ENCODE peak calls at places on chromosomes 16 and 17, in five cellular contexts. H, A, N, K and C are unnamed samples.

GRCh38 chr16:65116818-65117430 is 4.9 kb downstream of the CDH11 start:
- DNase-seq in H (no peak), A (no peak), N (no peak), K (no peak), C (no peak)

GRCh38 chr17:33671493-33671892 is 378.4 kb upstream of the ASIC2 start:
- DNase-seq in N (no peak), H (no peak), A (no peak), K (no peak), C (peak; percentile 14)

GRCh38 chr16:81729451-81729850 is 49.6 kb upstream of the PLCG2 start:
- DNase-seq in K (no peak), A (no peak), N (no peak), H (no peak), C (no peak)

GRCh38 chr17:7745748-7746470 is 28.4 kb downstream of the DNAH2 start:
- DNase-seq in K (no peak), N (no peak), A (no peak), H (no peak), C (peak; percentile 20)

GRCh38 chr17:10618202-10618635 is 38.9 kb downstream of the MYH3 start:
- DNase-seq in H (peak; percentile 49), N (peak; percentile 56), K (peak; percentile 65), A (peak; percentile 39), C (peak; percentile 88)

GRCh38 chr17:51541215-51541614 is 280.9 kb downstream of the UTP18 start:
- DNase-seq in H (no peak), A (no peak), K (no peak), N (no peak), C (no peak)

GRCh38 chr16:4795181-4795827 is at the start of gene SMIM22:
- DNase-seq in H (no peak), N (no peak), K (peak; percentile 90), A (no peak), C (no peak)

GRCh38 chr17:33701910-33702309 is 408.8 kb upstream of the ASIC2 start:
- DNase-seq in K (no peak), H (no peak), N (no peak), A (no peak), C (no peak)

GRCh38 chr17:75191584-75191983 is 8.8 kb upstream of the SUMO2 start:
- DNase-seq in A (no peak), K (no peak), H (no peak), N (no peak), C (no peak)

GRCh38 chr17:74904687-74905409 is 11.4 kb upstream of the FADS6 start:
- DNase-seq in K (no peak), N (no peak), A (no peak), H (no peak), C (no peak)

GRCh38 chr17:46894476-46895151 is 28.3 kb upstream of the GOSR2 start:
- DNase-seq in H (peak; percentile 25), N (no peak), A (no peak), K (no peak), C (no peak)

GRCh38 chr17:17732892-17733670 is 51.8 kb downstream of the RAI1 start:
- DNase-seq in H (no peak), N (no peak), K (peak; percentile 57), A (no peak), C (no peak)

GRCh38 chr16:10862432-10862831 is 14.6 kb upstream of the CIITA start:
- DNase-seq in K (peak; percentile 90), H (no peak), N (peak; percentile 78), A (peak; percentile 42), C (no peak)

GRCh38 chr17:82399601-82400101 is 18.5 kb upstream of the HEXD start:
- DNase-seq in A (no peak), K (no peak), H (no peak), N (no peak), C (no peak)

GRCh38 chr17:3910420-3911270 is 5.6 kb downstream of the P2RX1 start:
- DNase-seq in H (no peak), K (no peak), A (no peak), N (no peak), C (no peak)

GRCh38 chr16:62036101-62036806 is at the start of gene CDH8:
- DNase-seq in H (no peak), N (no peak), K (no peak), A (no peak), C (no peak)

GRCh38 chr16:65909310-65910050 is 457.0 kb upstream of the CDH5 start:
- DNase-seq in H (peak; percentile 30), N (no peak), K (no peak), A (no peak), C (no peak)

GRCh38 chr16:23608194-23608593 is 12.1 kb upstream of the NDUFAB1 start:
- DNase-seq in N (no peak), K (no peak), H (no peak), A (no peak), C (no peak)

GRCh38 chr17:35731239-35731931 is at the start of gene RASL10B:
- DNase-seq in K (peak; percentile 54), H (peak; percentile 16), A (peak; percentile 58), N (peak; percentile 56), C (no peak)

GRCh38 chr16:31427441-31428276 is 501 bp downstream of the COX6A2 start:
- DNase-seq in K (peak; percentile 60), A (peak; percentile 54), N (peak; percentile 64), H (no peak), C (peak; percentile 25)

GRCh38 chr16:25413962-25414361 is 156.3 kb upstream of the ZKSCAN2 start:
- DNase-seq in N (no peak), A (no peak), K (no peak), H (no peak), C (no peak)

GRCh38 chr17:60439501-60439900 is 17.2 kb downstream of the CHCT1 start:
- DNase-seq in K (no peak), H (no peak), N (no peak), A (no peak), C (no peak)

GRCh38 chr17:59010026-59010425 is 96.7 kb downstream of the TRIM37 start:
- DNase-seq in N (no peak), H (no peak), A (no peak), K (no peak), C (no peak)

GRCh38 chr16:64507240-64508024 is 614.4 kb downstream of the CDH11 start:
- DNase-seq in N (no peak), H (no peak), A (no peak), K (no peak), C (no peak)

GRCh38 chr16:31874354-31875111 is 926 bp downstream of the ZNF267 start:
- DNase-seq in K (no peak), H (no peak), N (no peak), A (no peak), C (no peak)

GRCh38 chr16:4800290-4801041 is 2.0 kb downstream of the ROGDI start:
- DNase-seq in A (peak; percentile 64), N (peak; percentile 79), H (peak; percentile 39), K (peak; percentile 84), C (no peak)

GRCh38 chr17:17495448-17496188 is 577 bp downstream of the RASD1 start:
- DNase-seq in H (no peak), K (no peak), A (peak; percentile 29), N (peak; percentile 43), C (peak; percentile 86)

GRCh38 chr16:87431926-87432325 is 39.8 kb downstream of the MAP1LC3B start:
- DNase-seq in K (no peak), N (peak; percentile 75), H (no peak), A (no peak), C (no peak)

GRCh38 chr16:35745821-35746248 is 2286.4 kb downstream of the TP53TG3F start:
- DNase-seq in H (no peak), A (no peak), N (no peak), K (no peak), C (peak; percentile 57)

GRCh38 chr16:2308089-2308962 is 32.2 kb downstream of the ABCA3 start:
- DNase-seq in N (no peak), K (no peak), A (no peak), H (no peak), C (no peak)

GRCh38 chr16:3234543-3235541 is at the start of gene ZNF200:
- DNase-seq in A (peak; percentile 97), H (peak; percentile 95), N (peak; percentile 94), K (peak; percentile 97), C (peak; percentile 99)

GRCh38 chr17:53335443-53335842 is 487.3 kb upstream of the KIF2B start:
- DNase-seq in K (no peak), H (no peak), A (no peak), N (no peak), C (no peak)

GRCh38 chr17:17933775-17934174 is 38.4 kb downstream of the TOM1L2 start:
- DNase-seq in N (no peak), A (no peak), K (no peak), H (no peak), C (no peak)

GRCh38 chr17:79451167-79451566 is 159.7 kb downstream of the RBFOX3 start:
- DNase-seq in H (no peak), K (no peak), A (no peak), N (no peak), C (no peak)

GRCh38 chr17:38896373-38896954 is 26.6 kb downstream of the LASP1 start:
- DNase-seq in A (no peak), K (no peak), H (no peak), N (no peak), C (no peak)
- TF ChIP-seq POLR2A in A (no peak), K (no peak), H (no peak), N (no peak), C (no peak)

GRCh38 chr16:85735946-85736345 is 14.9 kb downstream of the C16orf74 start:
- DNase-seq in N (no peak), H (no peak), K (no peak), A (no peak), C (no peak)

GRCh38 chr16:85733839-85734170 is 17.1 kb downstream of the C16orf74 start:
- DNase-seq in K (no peak), H (no peak), A (no peak), N (no peak), C (no peak)

GRCh38 chr16:85736924-85737323 is 14.0 kb downstream of the C16orf74 start:
- DNase-seq in K (no peak), H (no peak), A (no peak), N (no peak), C (no peak)

GRCh38 chr16:85734311-85735017 is 16.4 kb downstream of the C16orf74 start:
- DNase-seq in A (no peak), H (no peak), K (no peak), N (no peak), C (no peak)

GRCh38 chr16:85735225-85735722 is 15.6 kb downstream of the C16orf74 start:
- DNase-seq in K (peak; percentile 40), N (no peak), H (no peak), A (no peak), C (no peak)
- TF ChIP-seq CTCF in K (no peak), N (no peak), H (no peak), A (no peak), C (no peak)

GRCh38 chr17:43659823-43660222 is 1.9 kb downstream of the MEOX1 start:
- DNase-seq in A (no peak), H (no peak), N (no peak), K (no peak), C (no peak)

GRCh38 chr17:43651621-43652480 is 9.9 kb downstream of the MEOX1 start:
- DNase-seq in A (no peak), H (no peak), K (no peak), N (no peak), C (no peak)

GRCh38 chr17:43660262-43660661 is 1.5 kb downstream of the MEOX1 start:
- DNase-seq in K (no peak), A (no peak), N (no peak), H (no peak), C (no peak)

GRCh38 chr17:43658890-43659289 is 2.8 kb downstream of the MEOX1 start:
- DNase-seq in A (no peak), K (no peak), N (no peak), H (no peak), C (no peak)

GRCh38 chr17:43655702-43656275 is 5.9 kb downstream of the MEOX1 start:
- DNase-seq in N (no peak), A (no peak), K (no peak), H (no peak), C (no peak)
- H3K4me3 ChIP-seq in N (no peak overlapping the region), A (no peak overlapping the region), K (no peak overlapping the region), H (no peak overlapping the region), C (no peak overlapping the region)

GRCh38 chr17:78147315-78147998 is 1.3 kb downstream of the C17orf99 start:
- DNase-seq in A (no peak), K (peak; percentile 86), N (no peak), H (no peak), C (no peak)
- TF ChIP-seq POLR2A in A (no peak), K (no peak), N (no peak), H (no peak), C (no peak)